ENCODE peak calls at places on chromosomes 16 and 17, in four cellular contexts. V, X, W and D are unnamed samples.

GRCh38 chr17:27384721-27385120 is 71.5 kb upstream of the KSR1 start:
- DNase-seq in W (no peak), V (no peak), X (no peak), D (no peak)

GRCh38 chr17:63370696-63371095 is 75.4 kb downstream of the CYB561 start:
- DNase-seq in V (no peak), W (no peak), X (no peak), D (no peak)

GRCh38 chr16:86668136-86668535 is 89.8 kb downstream of the FOXL1 start:
- DNase-seq in W (no peak), X (no peak), V (no peak), D (no peak)

GRCh38 chr16:83830091-83830768 is 22.5 kb downstream of the HSBP1 start:
- DNase-seq in V (no peak), X (no peak), W (no peak), D (no peak)

GRCh38 chr16:57356547-57356946 is 2.0 kb upstream of the CCL22 start:
- DNase-seq in W (no peak), X (no peak), V (no peak), D (no peak)

GRCh38 chr17:50346313-50347086 is 574 bp downstream of the XYLT2 start:
- DNase-seq in X (peak; percentile 61), V (no peak), W (peak; percentile 67), D (peak; percentile 21)

GRCh38 chr17:45293413-45294211 is 23.2 kb downstream of the MAP3K14 start:
- DNase-seq in V (peak; percentile 50), W (peak; percentile 83), X (no peak), D (peak; percentile 86)

GRCh38 chr17:70380017-70380416 is 210.7 kb downstream of the KCNJ2 start:
- DNase-seq in V (no peak), W (no peak), X (no peak), D (no peak)

GRCh38 chr17:69779378-69780214 is 295.4 kb upstream of the KCNJ16 start:
- DNase-seq in V (no peak), W (no peak), X (no peak), D (no peak)

GRCh38 chr17:50807675-50808074 is 27.7 kb upstream of the WFIKKN2 start:
- DNase-seq in W (no peak), X (no peak), V (no peak), D (no peak)

GRCh38 chr16:4298761-4299522 is 16.9 kb upstream of the GLIS2 start:
- DNase-seq in V (no peak), W (peak; percentile 80), X (no peak), D (no peak)

GRCh38 chr17:83186751-83187421 is 107.5 kb downstream of the METRNL start:
- DNase-seq in W (no peak), V (no peak), X (no peak), D (no peak)

GRCh38 chr17:35291802-35292201 is 48.9 kb downstream of the SLFN5 start:
- DNase-seq in W (no peak), X (no peak), V (no peak), D (no peak)

GRCh38 chr17:63494300-63494928 is 17.6 kb downstream of the ACE start:
- DNase-seq in X (no peak), W (no peak), V (no peak), D (no peak)

GRCh38 chr17:32445075-32445427 is 741 bp downstream of the PSMD11 start:
- DNase-seq in W (no peak), X (peak; percentile 38), V (peak; percentile 66), D (no peak)

GRCh38 chr17:20920813-20921199 is 122.0 kb downstream of the USP22 start:
- DNase-seq in W (no peak), X (no peak), V (no peak), D (no peak)

GRCh38 chr16:11624205-11624604 is 37.5 kb upstream of the LITAF start:
- DNase-seq in V (no peak), W (no peak), X (no peak), D (no peak)

GRCh38 chr17:8337802-8338744 is 1.6 kb upstream of the ODF4 start:
- DNase-seq in V (peak; percentile 27), X (no peak), W (no peak), D (no peak)

GRCh38 chr16:14409563-14409962 is 220.5 kb downstream of the PARN start:
- DNase-seq in V (no peak), W (no peak), X (no peak), D (no peak)

GRCh38 chr17:82875418-82875856 is 35.6 kb upstream of the ZNF750 start:
- DNase-seq in W (peak; percentile 27), V (no peak), X (no peak), D (no peak)

GRCh38 chr16:61831351-61831933 is 204.8 kb downstream of the CDH8 start:
- DNase-seq in V (no peak), W (no peak), X (no peak), D (no peak)

GRCh38 chr17:45573915-45574314 is 83.4 kb upstream of the PLEKHM1 start:
- DNase-seq in V (no peak), W (no peak), X (no peak), D (peak; percentile 6)

GRCh38 chr16:65781363-65781762 is 585.1 kb upstream of the CDH5 start:
- DNase-seq in W (no peak), V (no peak), X (no peak), D (no peak)

GRCh38 chr17:19321481-19322128 is 40.9 kb downstream of the B9D1 start:
- DNase-seq in V (no peak), W (no peak), X (no peak), D (no peak)

GRCh38 chr16:79845006-79845733 is 244.6 kb upstream of the MAF start:
- DNase-seq in X (no peak), W (no peak), V (no peak), D (no peak)

GRCh38 chr17:78378225-78379133 is at the start of gene PGS1:
- DNase-seq in V (peak; percentile 82), W (peak; percentile 91), X (peak; percentile 83), D (peak; percentile 64)

GRCh38 chr17:47192549-47192948 is 3.5 kb upstream of the CDC27 start:
- DNase-seq in X (no peak), V (no peak), W (no peak), D (no peak)

GRCh38 chr17:79652999-79653643 is 42.3 kb upstream of the RBFOX3 start:
- DNase-seq in V (no peak), X (no peak), W (no peak), D (no peak)

GRCh38 chr16:70689035-70689969 is 3.4 kb upstream of the MTSS2 start:
- DNase-seq in X (no peak), W (peak; percentile 73), V (no peak), D (no peak)

GRCh38 chr17:81534157-81535006 is 6.2 kb downstream of the FSCN2 start:
- DNase-seq in V (no peak), X (no peak), W (no peak), D (no peak)

GRCh38 chr17:15392326-15392739 is 50.9 kb upstream of the TEKT3 start:
- DNase-seq in W (peak; percentile 55), X (no peak), V (no peak), D (no peak)

GRCh38 chr17:56262854-56263253 is 109.6 kb downstream of the ANKFN1 start:
- DNase-seq in X (no peak), V (no peak), W (no peak), D (no peak)